ENCODE peak calls at places on chromosomes 13 and 19, in four cellular contexts. M is heart left ventricle, L is NB4, G is transverse colon. A is an unnamed sample.

GRCh38 chr13:73521291-73521626 is 462.5 kb downstream of the KLF5 start:
- DNase-seq in L (no peak), M (no peak), G (no peak), A (no peak)

GRCh38 chr19:17429661-17430101 is 9.8 kb downstream of the MVB12A start:
- DNase-seq in M (no peak), G (no peak), L (no peak), A (peak)

GRCh38 chr13:101217086-101217485 is 199.2 kb downstream of the NALCN start:
- DNase-seq in L (no peak), M (no peak), G (no peak), A (no peak)

GRCh38 chr19:47797996-47798903 is 6.1 kb downstream of the TPRX1 start:
- DNase-seq in M (no peak), G (no peak), L (no peak), A (no peak)

GRCh38 chr19:36547001-36547732 is 19.1 kb upstream of the ZNF260 start:
- DNase-seq in M (no peak), L (peak), G (no peak), A (no peak)

GRCh38 chr13:103238441-103238840 is 172.2 kb upstream of the SLC10A2 start:
- DNase-seq in M (no peak), L (no peak), G (no peak), A (no peak)

GRCh38 chr13:102091231-102091630 is 310.6 kb downstream of the FGF14 start:
- DNase-seq in G (no peak), L (peak), M (no peak), A (no peak)

GRCh38 chr13:69704311-69704710 is 403.3 kb upstream of the ATXN8OS start:
- DNase-seq in M (no peak), G (no peak), L (no peak), A (no peak)

GRCh38 chr19:3478409-3479176 is 1.7 kb downstream of the SMIM24 start:
- DNase-seq in G (no peak), M (no peak), L (peak), A (no peak)

GRCh38 chr19:18317998-18318800 is 4.7 kb downstream of the LSM4 start:
- DNase-seq in M (peak), L (no peak), G (peak), A (peak)

GRCh38 chr19:4413588-4413987 is 11.1 kb downstream of the CHAF1A start:
- DNase-seq in M (no peak), L (no peak), G (no peak), A (no peak)

GRCh38 chr13:31913459-31913858 is 118.1 kb upstream of the FRY start:
- DNase-seq in M (no peak), L (peak), G (no peak), A (no peak)

GRCh38 chr13:112443191-112444000 is 67.2 kb downstream of the SPACA7 start:
- DNase-seq in G (no peak), L (peak), M (no peak), A (no peak)

GRCh38 chr19:22945560-22945959 is 57.4 kb downstream of the ZNF728 start:
- DNase-seq in M (no peak), L (peak), G (no peak), A (no peak)

GRCh38 chr13:110746443-110746842 is 32.9 kb downstream of the ING1 start:
- DNase-seq in G (no peak), M (no peak), L (no peak), A (no peak)

GRCh38 chr19:30047355-30047895 is 105.4 kb downstream of the URI1 start:
- DNase-seq in L (no peak), G (peak), M (no peak), A (no peak)

GRCh38 chr13:93534181-93534700 is 307.6 kb downstream of the GPC6 start:
- DNase-seq in G (no peak), M (no peak), L (no peak), A (peak)

GRCh38 chr13:50080856-50081105 is 65.5 kb downstream of the KCNRG start:
- DNase-seq in L (no peak), M (no peak), G (no peak), A (no peak)

GRCh38 chr13:85508683-85509329 is 290.4 kb downstream of the SLITRK6 start:
- DNase-seq in L (no peak), M (no peak), G (no peak), A (no peak)

GRCh38 chr19:10290439-10290875 is 705 bp downstream of the ICAM5 start:
- DNase-seq in M (no peak), L (peak), G (peak), A (no peak)

GRCh38 chr19:35360880-35361420 is 2.7 kb downstream of the FFAR3 start:
- DNase-seq in M (no peak), L (no peak), G (no peak), A (no peak)

GRCh38 chr13:113209880-113210421 is 538 bp downstream of the CUL4A start:
- DNase-seq in L (peak), G (peak), M (peak), A (peak)

GRCh38 chr19:36460046-36460445 is 29.3 kb downstream of the ZNF566 start:
- DNase-seq in M (no peak), L (no peak), G (no peak), A (no peak)

GRCh38 chr13:50843256-50844043 is at the start of gene DLEU7:
- DNase-seq in M (no peak), L (no peak), G (no peak), A (no peak)

GRCh38 chr13:44763604-44764311 is 187.6 kb upstream of the TSC22D1 start:
- DNase-seq in M (peak), G (peak), L (no peak), A (no peak)

GRCh38 chr19:43430142-43430710 is 15.5 kb downstream of the TEX101 start:
- DNase-seq in M (no peak), L (no peak), G (peak), A (no peak)
- TF ChIP-seq CTCF in M (no peak), L (peak), G (no peak), A (no peak)

DNA sequence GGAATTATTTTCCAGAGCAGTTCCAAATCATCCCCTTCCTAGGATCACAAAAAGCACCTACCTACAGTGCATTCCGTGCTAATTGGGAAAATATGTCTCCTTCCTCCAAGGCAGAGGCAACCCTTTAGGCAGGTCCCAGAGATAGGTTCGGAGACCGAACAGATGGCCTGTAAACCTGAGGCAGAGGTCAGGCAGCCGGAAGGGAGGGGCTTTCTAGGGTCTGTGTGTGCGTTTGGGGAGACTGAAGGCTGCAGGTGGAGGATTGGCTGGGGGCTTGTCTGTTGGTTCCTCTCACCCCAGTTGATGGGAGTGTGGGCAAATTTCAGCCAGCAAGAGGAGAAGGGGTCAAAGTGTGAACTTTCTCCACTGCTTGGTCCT is 7.1 kb downstream of the KCNN4 start:
- DNase-seq in G (no peak), M (no peak), L (no peak), A (no peak)
- H3K4me3 ChIP-seq in G (no peak), M (peak), L (no peak), A (no peak)

GRCh38 chr13:27427663-27428062 is 3.2 kb downstream of the GTF3A start:
- DNase-seq in G (no peak), L (no peak), M (no peak), A (peak)

GRCh38 chr13:27428160-27428559 is 3.7 kb downstream of the GTF3A start:
- DNase-seq in M (no peak), G (no peak), L (no peak), A (no peak)

GRCh38 chr13:27424246-27425150 is at the start of gene GTF3A:
- DNase-seq in L (peak), G (peak), M (peak), A (peak)

GRCh38 chr13:27425151-27425917 is 915 bp downstream of the GTF3A start:
- DNase-seq in M (no peak), L (peak), G (no peak), A (peak)

DNA sequence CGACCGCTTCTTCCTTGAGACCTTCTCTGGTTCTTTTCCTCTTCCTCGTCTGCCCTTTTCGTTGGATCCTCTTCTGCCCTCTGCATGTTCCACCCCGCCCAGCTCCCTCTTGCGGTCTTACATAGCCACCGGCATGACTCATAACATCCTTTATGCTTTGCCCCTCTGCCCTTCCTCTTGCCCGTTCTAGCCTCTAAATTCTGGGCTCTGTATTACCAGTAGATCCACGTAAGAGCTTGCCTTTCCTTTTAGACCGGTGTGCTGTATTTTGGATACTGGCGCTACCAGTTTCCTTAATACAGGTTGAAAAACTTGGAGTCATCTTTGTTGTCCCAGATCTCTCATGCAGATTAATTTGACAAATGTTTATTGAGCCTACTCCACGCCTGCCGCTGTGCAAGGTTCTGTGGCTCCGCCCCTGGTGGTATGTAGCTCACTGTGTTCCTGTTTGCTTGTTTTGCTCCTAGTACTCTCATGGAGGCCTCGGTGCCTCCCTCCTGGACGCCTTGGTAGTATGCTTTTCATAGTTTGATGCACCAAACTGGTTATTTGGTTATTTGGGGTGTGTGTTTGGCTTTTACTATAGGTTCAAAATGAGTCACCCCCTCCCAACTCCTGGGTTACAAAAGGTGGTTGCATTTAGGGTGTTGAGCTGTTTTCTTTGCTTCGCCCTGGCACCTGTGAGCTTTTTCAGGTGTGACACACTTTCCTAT is 1.7 kb downstream of the GTF3A start:
- DNase-seq in G (peak), L (peak), M (peak), A (peak)
- TF ChIP-seq POLR2A in G (peak), L (peak), M (no peak), A (no peak)

GRCh38 chr19:45792482-45793177 is at the start of gene DMWD:
- DNase-seq in G (peak), M (peak), L (peak), A (peak)
- TF ChIP-seq CTCF in G (no peak), M (no peak), L (no peak), A (no peak)

DNA sequence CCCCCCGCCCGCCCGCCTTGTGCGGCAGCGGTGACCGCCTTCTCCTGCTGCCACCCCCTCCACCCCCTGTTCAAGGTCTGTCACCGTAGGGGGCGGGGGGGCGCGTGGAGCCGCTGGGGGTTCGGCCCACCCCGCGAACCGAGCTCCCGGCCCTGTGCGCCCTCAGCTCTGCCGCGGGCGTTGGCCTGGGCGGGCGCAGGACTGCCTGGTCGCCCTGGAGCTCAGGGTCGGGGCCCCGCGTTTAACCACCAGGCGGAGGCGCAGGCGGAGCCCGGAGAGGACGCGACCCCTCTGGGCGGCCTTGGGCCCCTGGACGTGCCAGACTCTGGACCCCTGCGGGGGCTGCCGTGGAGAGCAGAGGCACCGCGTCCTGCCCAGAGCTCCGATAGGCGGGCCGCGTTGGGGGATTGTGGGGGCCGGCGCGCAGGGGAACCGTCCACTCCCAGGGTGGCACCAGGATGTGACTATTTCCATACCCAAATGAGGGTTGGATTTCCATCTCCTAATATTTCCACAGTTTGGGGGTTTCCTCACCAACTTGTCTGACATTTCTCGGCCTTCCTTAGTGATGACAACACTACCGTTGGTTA is 13.0 kb upstream of the USP29 start:
- DNase-seq in M (no peak), L (no peak), G (no peak), A (no peak)
- H3K4me3 ChIP-seq in M (no peak), L (no peak), G (no peak), A (no peak)

DNA sequence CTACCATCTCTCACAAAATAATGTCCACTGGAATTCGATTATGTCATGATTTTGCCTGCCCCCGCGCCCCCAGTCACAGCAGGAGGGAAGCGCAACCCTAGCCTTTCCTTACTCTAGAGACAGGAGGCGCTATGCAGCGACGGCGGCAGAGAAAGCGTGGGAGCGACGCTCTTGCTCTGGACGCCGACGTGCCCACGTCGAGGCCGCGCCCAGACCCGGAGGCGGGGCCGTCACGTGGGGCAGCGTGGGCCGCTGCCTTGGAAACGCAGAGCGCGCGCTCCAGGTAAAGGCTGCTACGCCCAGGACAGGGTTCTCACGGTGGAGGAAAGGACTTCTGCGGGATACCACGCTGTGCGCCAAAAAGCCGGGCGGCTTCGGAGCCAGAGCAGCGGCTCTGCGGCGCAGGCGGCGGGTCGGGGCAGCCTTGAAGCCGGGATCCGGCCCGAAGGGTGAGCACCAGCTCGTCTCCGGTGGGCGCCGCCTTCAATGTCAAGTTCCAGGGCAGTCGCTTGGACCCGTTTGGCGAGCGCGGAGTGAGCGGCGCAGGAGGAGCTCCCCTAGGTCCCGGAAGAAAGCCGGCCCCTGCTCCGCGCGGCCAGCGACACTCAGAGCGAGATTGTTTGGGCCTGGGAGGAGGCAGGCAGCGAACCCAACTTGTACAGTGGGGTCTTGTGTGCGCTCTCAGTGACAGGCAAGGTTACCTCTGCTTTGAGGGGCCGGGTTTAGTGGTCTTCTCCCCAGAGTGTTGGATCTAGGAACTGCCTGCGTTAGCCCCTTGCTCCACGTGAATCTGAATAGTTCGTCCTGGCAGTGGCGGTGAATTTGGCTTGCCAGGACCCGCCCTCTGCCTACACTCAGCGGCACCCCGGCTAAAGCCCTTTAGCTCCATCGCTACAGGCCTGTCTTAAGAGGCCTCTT is 121.7 kb downstream of the MRPL57 start:
- DNase-seq in G (peak), M (peak), L (peak), A (peak)
- TF ChIP-seq POLR2A in G (peak), M (no peak), L (peak), A (no peak)

DNA sequence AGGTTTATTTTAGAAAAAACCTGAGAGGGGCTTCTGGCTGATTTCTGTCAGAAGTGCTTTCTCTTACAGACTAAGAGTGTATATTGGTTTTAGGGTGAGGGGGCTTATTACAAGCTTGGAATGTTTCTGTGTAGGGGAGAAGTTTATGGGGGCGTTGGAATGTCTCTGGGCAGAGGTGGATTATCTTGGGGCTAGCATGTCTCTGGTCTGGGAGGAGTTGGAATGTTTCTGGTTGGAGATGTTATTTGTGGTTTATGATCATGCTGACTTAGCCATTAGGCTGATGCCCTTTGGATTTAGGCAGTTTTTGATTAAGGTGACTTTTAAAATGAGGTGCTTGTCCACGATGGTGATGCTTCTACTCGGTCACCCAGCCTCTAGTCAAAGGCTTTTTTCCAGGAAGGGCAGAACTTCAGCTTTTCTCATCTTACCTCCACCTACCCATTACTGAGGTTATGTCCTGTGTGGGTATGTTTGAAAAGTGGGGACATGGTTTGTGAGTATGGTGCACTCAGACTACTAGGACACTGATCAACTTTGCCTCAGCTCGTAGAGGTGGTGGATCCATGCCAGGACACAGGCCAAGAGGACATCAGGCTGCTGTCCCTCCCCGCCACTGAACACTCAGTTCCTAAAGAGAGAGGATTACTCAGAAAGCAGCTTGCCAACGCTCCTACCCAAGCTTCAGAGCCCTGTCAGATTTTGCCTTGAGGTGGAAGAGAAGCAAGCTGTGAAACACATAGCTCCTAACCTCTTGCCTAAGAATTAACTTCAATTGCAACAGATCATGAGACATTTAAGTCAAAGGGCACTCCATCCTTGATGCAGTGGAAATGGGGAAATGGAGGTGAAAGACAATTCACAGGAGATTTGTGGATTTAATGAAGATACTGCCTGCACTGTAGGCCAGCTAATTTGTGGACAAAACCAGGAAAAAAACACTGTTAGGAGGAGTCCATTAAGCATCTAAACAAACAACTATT is 63.6 kb downstream of the ZNF44 start:
- DNase-seq in G (no peak), M (peak), L (peak), A (no peak)
- TF ChIP-seq CTCF in G (no peak), M (no peak), L (no peak), A (no peak)